ENCODE peak calls at places on chromosome 5, in seven cellular contexts. W, R, X, J, I, S and O are unnamed samples. For H3K4me1, the result is how much of the 10 kb centered on the place peaks cover.

GRCh38 chr5:87390576-87391199 is 22.0 kb downstream of the CCNH start:
- DNase-seq in W (no peak), R (peak), X (no peak), J (no peak), I (no peak), S (no peak), O (no peak)

GRCh38 chr5:80076131-80077101 is 41.3 kb downstream of the THBS4 start:
- DNase-seq in W (no peak), R (no peak), X (no peak), J (no peak), I (no peak), S (no peak), O (no peak)

GRCh38 chr5:171632618-171633017 is 153.0 kb upstream of the SMIM23 start:
- DNase-seq in W (no peak), R (no peak), X (no peak), J (no peak), I (no peak), S (no peak), O (no peak)

GRCh38 chr5:53368516-53368915 is 111.9 kb upstream of the FST start:
- DNase-seq in W (no peak), R (peak), X (no peak), J (peak), I (no peak), S (no peak), O (no peak)

GRCh38 chr5:90475436-90475980 is 844 bp downstream of the POLR3G start:
- DNase-seq in W (no peak), R (no peak), X (no peak), J (no peak), I (peak), S (no peak), O (no peak)

GRCh38 chr5:160315968-160316367 is 3.6 kb upstream of the CCNJL start:
- DNase-seq in W (no peak), R (no peak), X (peak), J (peak), I (peak), S (no peak), O (peak)

GRCh38 chr5:56450766-56451165 is 217.6 kb upstream of the ANKRD55 start:
- DNase-seq in W (no peak), R (no peak), X (no peak), J (no peak), I (no peak), S (no peak), O (peak)

GRCh38 chr5:125134216-125135081 is 388.0 kb upstream of the ZNF608 start:
- DNase-seq in W (no peak), R (peak), X (no peak), J (no peak), I (no peak), S (no peak), O (no peak)

GRCh38 chr5:180116441-180117377 is 45.1 kb upstream of the RNF130 start:
- DNase-seq in W (no peak), R (no peak), X (peak), J (peak), I (no peak), S (no peak), O (peak)

GRCh38 chr5:107428303-107428761 is 242.4 kb downstream of the EFNA5 start:
- DNase-seq in W (no peak), R (peak), X (no peak), J (no peak), I (no peak), S (no peak), O (no peak)

GRCh38 chr5:84524491-84524890 is 139.8 kb upstream of the EDIL3 start:
- DNase-seq in W (no peak), R (peak), X (no peak), J (no peak), I (no peak), S (no peak), O (no peak)

GRCh38 chr5:9148242-9148641 is 397.6 kb downstream of the SEMA5A start:
- DNase-seq in W (no peak), R (peak), X (no peak), J (no peak), I (no peak), S (no peak), O (no peak)

GRCh38 chr5:175388531-175388930 is 55.5 kb downstream of the DRD1 start:
- DNase-seq in W (no peak), R (no peak), X (no peak), J (no peak), I (no peak), S (no peak), O (no peak)

GRCh38 chr5:124747770-124748686 is 1.6 kb upstream of the ZNF608 start:
- DNase-seq in W (no peak), R (peak), X (no peak), J (no peak), I (no peak), S (no peak), O (peak)

GRCh38 chr5:9861664-9862256 is 231.6 kb upstream of the TAS2R1 start:
- DNase-seq in W (no peak), R (no peak), X (no peak), J (no peak), I (no peak), S (no peak), O (no peak)

GRCh38 chr5:112529525-112529924 is 110.4 kb upstream of the EPB41L4A start:
- DNase-seq in W (no peak), R (no peak), X (no peak), J (no peak), I (no peak), S (no peak), O (no peak)

GRCh38 chr5:42531611-42532010 is 108.4 kb downstream of the GHR start:
- DNase-seq in W (no peak), R (peak), X (no peak), J (no peak), I (no peak), S (no peak), O (no peak)

GRCh38 chr5:92729088-92729487 is 851.9 kb downstream of the NR2F1-AS1 start:
- DNase-seq in W (no peak), R (no peak), X (no peak), J (no peak), I (no peak), S (no peak), O (no peak)

GRCh38 chr5:109249126-109249525 is 160.6 kb downstream of the PJA2 start:
- DNase-seq in W (no peak), R (no peak), X (no peak), J (no peak), I (no peak), S (no peak), O (no peak)

GRCh38 chr5:107874810-107875209 is 204.1 kb upstream of the EFNA5 start:
- DNase-seq in W (no peak), R (peak), X (no peak), J (no peak), I (no peak), S (no peak), O (no peak)

GRCh38 chr5:139543423-139543991 is 17.6 kb upstream of the UBE2D2 start:
- DNase-seq in W (no peak), R (peak), X (peak), J (no peak), I (peak), S (peak), O (peak)

GRCh38 chr5:170216262-170216864 is 16.4 kb upstream of the C5orf58 start:
- DNase-seq in W (no peak), R (peak), X (no peak), J (peak), I (no peak), S (no peak), O (no peak)

GRCh38 chr5:151651997-151652645 is 34.6 kb downstream of the SPARC start:
- DNase-seq in W (peak), R (peak), X (peak), J (peak), I (peak), S (peak), O (peak)

DNA sequence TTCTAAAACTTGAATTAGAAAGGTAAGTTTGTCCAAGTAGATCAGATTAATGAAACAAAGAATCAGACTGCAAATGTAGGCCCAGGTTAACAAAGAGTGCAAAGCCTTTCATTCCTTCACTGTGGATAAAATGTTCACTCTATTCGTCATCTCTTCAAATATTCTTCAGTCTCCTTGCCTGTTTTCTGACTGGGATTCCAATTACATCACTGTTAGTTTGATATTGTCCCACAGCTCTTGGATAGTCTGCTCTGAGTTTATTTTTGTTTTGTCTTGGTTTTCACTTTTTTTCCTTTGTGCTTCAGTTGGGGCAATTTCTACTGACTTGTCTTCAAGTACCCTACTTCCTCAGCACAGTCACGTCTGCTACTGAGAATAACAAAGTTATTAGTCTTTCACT is 38.5 kb upstream of the GZMA start:
- DNase-seq in W (no peak), R (no peak), X (no peak), J (no peak), I (no peak), S (no peak), O (no peak)
- H3K27ac ChIP-seq in W (no peak), R (no peak), X (no peak), J (no peak), I (no peak), S (no peak), O (no peak)

GRCh38 chr5:149206524-149207141 is 65.0 kb upstream of the AFAP1L1 start:
- DNase-seq in W (no peak), R (peak), X (no peak), J (no peak), I (no peak), S (peak), O (no peak)
- H3K4me1 ChIP-seq in W (under half), R (half or more), X (under half), J (under half), I (under half), S (half or more), O (under half)

DNA sequence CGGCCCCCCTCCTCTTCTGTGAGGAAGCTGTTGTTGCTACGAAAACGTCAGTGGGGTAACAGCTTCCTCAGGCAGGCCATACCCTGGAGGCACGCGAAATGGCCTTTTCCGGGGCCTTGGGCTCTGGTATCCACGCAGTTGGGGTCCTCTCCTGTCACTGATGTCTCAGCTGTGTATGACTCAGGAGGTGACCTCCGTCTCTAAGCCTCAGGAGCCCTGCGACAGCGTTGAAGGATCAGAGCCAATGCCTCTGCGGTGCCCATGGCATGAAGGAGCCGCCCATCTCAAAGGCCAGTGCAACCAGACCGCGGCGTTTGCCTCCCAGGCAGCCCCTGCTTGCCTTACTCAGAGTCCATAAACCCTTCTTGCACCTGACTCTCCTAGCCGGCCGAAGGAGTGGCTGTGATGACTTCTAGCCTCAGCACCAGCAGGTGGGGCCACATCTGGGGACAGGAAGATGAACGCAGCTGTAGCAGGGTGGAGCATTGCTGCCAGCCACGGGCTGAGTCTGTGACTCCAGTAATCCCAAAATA is 1.0 kb upstream of the MXD3 start:
- DNase-seq in W (no peak), R (peak), X (no peak), J (peak), I (peak), S (peak), O (peak)
- TF ChIP-seq CTCF in W (no peak), R (no peak), X (no peak), J (peak), I (no peak), S (no peak), O (no peak)

DNA sequence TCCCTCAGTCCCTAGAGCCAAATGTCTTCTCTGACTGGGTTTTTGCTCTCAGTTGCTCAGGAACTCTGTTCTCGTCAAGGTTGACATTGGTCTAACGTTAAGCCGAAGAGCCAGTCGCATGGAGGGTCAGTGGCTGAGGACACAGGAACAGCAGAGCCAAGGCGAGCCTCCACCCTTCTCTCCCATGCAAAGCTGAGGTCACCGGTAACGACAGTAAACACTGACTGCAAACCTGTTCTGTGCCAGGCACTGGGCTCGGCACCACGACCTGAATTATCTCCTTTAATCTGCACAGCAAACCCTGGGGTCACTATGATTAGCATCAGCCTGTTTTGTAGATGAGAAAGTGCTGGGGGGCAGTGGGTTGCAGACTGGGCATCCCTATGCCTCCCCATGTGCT is 171.0 kb downstream of the COL23A1 start:
- DNase-seq in W (no peak), R (no peak), X (no peak), J (no peak), I (no peak), S (no peak), O (no peak)
- H3K27ac ChIP-seq in W (no peak), R (no peak), X (no peak), J (no peak), I (no peak), S (no peak), O (no peak)

DNA sequence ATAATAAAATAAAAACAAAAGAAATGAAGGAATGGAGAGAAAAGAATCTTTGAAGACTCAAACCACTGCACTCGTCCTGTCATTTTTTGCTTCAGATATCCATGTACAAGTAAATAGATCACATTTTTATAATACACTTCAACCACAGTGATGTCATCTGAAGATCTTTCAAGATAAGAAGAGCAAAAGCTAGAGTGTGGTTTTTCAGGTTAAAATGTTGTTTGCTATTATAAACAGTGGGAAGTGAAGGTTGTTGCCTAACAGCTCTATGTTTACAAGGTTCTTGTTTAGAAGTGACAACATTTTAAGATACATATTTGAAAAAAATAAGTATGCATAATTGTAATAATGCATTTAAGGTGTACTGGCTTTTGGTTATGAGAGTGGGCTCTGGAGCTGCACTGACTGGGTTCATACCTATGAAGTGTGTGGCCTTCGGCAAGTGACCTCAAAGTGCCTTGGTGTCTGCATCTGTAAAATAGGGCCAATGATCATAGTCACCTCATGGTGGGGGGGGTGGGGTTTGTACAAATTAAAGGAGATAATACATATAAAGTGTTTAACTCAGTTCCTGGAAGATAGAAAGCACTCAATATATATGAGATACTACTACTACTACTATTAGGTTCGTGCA is 45.5 kb upstream of the IL7R start:
- DNase-seq in W (no peak), R (no peak), X (no peak), J (peak), I (no peak), S (no peak), O (no peak)
- H3K4me1 ChIP-seq in W (under half), R (under half), X (under half), J (under half), I (under half), S (under half), O (under half)

GRCh38 chr5:68261174-68262021 is 45.8 kb downstream of the PIK3R1 start:
- DNase-seq in W (peak), R (peak), X (no peak), J (no peak), I (no peak), S (no peak), O (no peak)
- TF ChIP-seq CTCF in W (no peak), R (no peak), X (no peak), J (no peak), I (peak), S (peak), O (no peak)

GRCh38 chr5:143428738-143429420 is 25.4 kb upstream of the NR3C1 start:
- DNase-seq in W (no peak), R (no peak), X (no peak), J (no peak), I (no peak), S (no peak), O (no peak)
- H3K27ac ChIP-seq in W (no peak), R (no peak), X (no peak), J (no peak), I (no peak), S (no peak), O (no peak)

DNA sequence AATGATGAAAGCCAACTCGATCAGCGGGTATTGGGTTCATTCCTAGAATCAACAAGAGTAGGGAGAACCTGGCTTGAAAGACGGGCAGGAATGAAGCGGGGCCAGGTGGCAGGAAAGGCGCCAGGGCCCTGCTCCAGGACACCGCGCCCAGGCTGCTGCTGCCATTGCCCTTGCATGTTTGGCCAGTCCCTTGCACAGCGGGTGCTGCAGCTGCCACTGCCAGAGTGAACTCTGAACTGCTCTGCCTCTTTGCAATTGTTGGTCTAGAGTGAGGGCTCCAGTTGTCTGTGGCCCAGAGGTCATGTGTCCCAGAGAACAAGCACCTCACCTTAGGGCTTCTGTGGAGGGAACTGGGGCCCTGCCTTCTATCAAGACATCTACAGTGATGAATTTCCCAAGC is 24.0 kb upstream of the CARTPT start:
- DNase-seq in W (no peak), R (no peak), X (no peak), J (no peak), I (no peak), S (no peak), O (no peak)
- H3K4me1 ChIP-seq in W (under half), R (under half), X (under half), J (under half), I (under half), S (under half), O (under half)

GRCh38 chr5:143449772-143450171 is 46.3 kb upstream of the NR3C1 start:
- DNase-seq in W (no peak), R (no peak), X (no peak), J (no peak), I (no peak), S (no peak), O (no peak)

GRCh38 chr5:143447983-143448382 is 44.5 kb upstream of the NR3C1 start:
- DNase-seq in W (no peak), R (no peak), X (no peak), J (no peak), I (no peak), S (no peak), O (no peak)

GRCh38 chr5:143446535-143447226 is 43.2 kb upstream of the NR3C1 start:
- DNase-seq in W (no peak), R (no peak), X (no peak), J (no peak), I (no peak), S (no peak), O (no peak)

GRCh38 chr5:143445726-143446125 is 42.2 kb upstream of the NR3C1 start:
- DNase-seq in W (no peak), R (peak), X (no peak), J (no peak), I (no peak), S (no peak), O (no peak)

GRCh38 chr5:143448518-143448917 is 45.0 kb upstream of the NR3C1 start:
- DNase-seq in W (no peak), R (no peak), X (no peak), J (no peak), I (no peak), S (no peak), O (no peak)
- TF ChIP-seq CTCF in W (no peak), R (no peak), X (no peak), J (no peak), I (no peak), S (no peak), O (no peak)